ENCODE peak calls at places on chromosomes 11 and 22, in ten cellular contexts. U is stimulated activated effector memory CD8-positive, alpha-beta T cell treated with anti-CD3 and anti-CD28 coated beads, Interleukin-12 subunit alpha, Interleukin-12 subunit beta, amount 100 ng/mL, for 72 hours; I is NCI-H510A treated with DMSO at 0.1 percent for 48 hours; C is DMS 273 treated with DMSO at 0.1 percent for 48 hours; L is pulmonary artery endothelial cell; S is left lung; X is EL; Q is SIG-M5; D is ELR; A is H1. K is an unnamed sample.

GRCh38 chr11:1830500-1831223 is 4.1 kb upstream of the SYT8 start:
- DNase-seq in U (no peak), I (no peak), C (peak; percentile 7), L (no peak), S (peak; percentile 68), X (no peak), Q (no peak), D (no peak), A (no peak), K (no peak)

GRCh38 chr11:116364357-116364756 is 408.4 kb downstream of the BUD13 start:
- DNase-seq in U (no peak), I (no peak), C (no peak), L (no peak), S (no peak), X (no peak), Q (no peak), D (no peak), A (no peak), K (no peak)

GRCh38 chr22:26887456-26887855 is 230.1 kb downstream of the MIAT start:
- DNase-seq in U (no peak), I (no peak), C (no peak), L (peak; percentile 19), S (no peak), X (peak; percentile 93), Q (no peak), D (peak; percentile 74), A (no peak), K (peak; percentile 95)

GRCh38 chr11:67027943-67028542 is 5.1 kb downstream of the SYT12 start:
- DNase-seq in U (no peak), I (no peak), C (no peak), L (no peak), S (no peak), X (no peak), Q (no peak), D (no peak), A (no peak), K (peak; percentile 25)

GRCh38 chr11:86251285-86251830 is 6.8 kb downstream of the EED start:
- DNase-seq in U (no peak), I (no peak), C (no peak), L (no peak), S (no peak), X (no peak), Q (no peak), D (no peak), A (no peak), K (peak; percentile 16)

GRCh38 chr22:45997775-45998637 is 21.0 kb upstream of the WNT7B start:
- DNase-seq in U (no peak), I (no peak), C (no peak), L (no peak), S (peak; percentile 34), X (no peak), Q (no peak), D (peak; percentile 64), A (no peak), K (no peak)

GRCh38 chr11:130144129-130144528 is 15.5 kb upstream of the ST14 start:
- DNase-seq in U (no peak), I (no peak), C (no peak), L (no peak), S (no peak), X (no peak), Q (no peak), D (no peak), A (no peak), K (no peak)

GRCh38 chr11:61138940-61139339 is 22.3 kb downstream of the VPS37C start:
- DNase-seq in U (no peak), I (no peak), C (no peak), L (no peak), S (no peak), X (peak; percentile 67), Q (no peak), D (peak; percentile 62), A (no peak), K (peak; percentile 69)

GRCh38 chr11:64000026-64000739 is 13.9 kb downstream of the OTUB1 start:
- DNase-seq in U (peak; percentile 68), I (no peak), C (no peak), L (peak; percentile 22), S (peak; percentile 56), X (peak; percentile 66), Q (no peak), D (peak; percentile 73), A (no peak), K (peak; percentile 72)

GRCh38 chr11:23954317-23954716 is 542.5 kb upstream of the LUZP2 start:
- DNase-seq in U (no peak), I (no peak), C (no peak), L (no peak), S (no peak), X (no peak), Q (no peak), D (no peak), A (no peak), K (no peak)

GRCh38 chr11:587978-588380 is 11.7 kb downstream of the PHRF1 start:
- DNase-seq in U (no peak), I (no peak), C (no peak), L (peak; percentile 15), S (peak; percentile 80), X (peak; percentile 79), Q (peak; percentile 74), D (peak; percentile 76), A (no peak), K (peak; percentile 62)

GRCh38 chr11:75762885-75763284 is 5.7 kb upstream of the DGAT2 start:
- DNase-seq in U (no peak), I (no peak), C (no peak), L (no peak), S (no peak), X (no peak), Q (no peak), D (no peak), A (no peak), K (peak; percentile 30)

GRCh38 chr11:62487698-62488551 is 58.7 kb downstream of the AHNAK start:
- DNase-seq in U (no peak), I (peak; percentile 40), C (no peak), L (no peak), S (no peak), X (no peak), Q (no peak), D (no peak), A (no peak), K (no peak)

GRCh38 chr11:62680825-62681240 is 2.0 kb upstream of the UBXN1 start:
- DNase-seq in U (no peak), I (peak; percentile 71), C (peak; percentile 47), L (peak; percentile 49), S (no peak), X (peak; percentile 77), Q (no peak), D (peak; percentile 82), A (no peak), K (peak; percentile 84)

GRCh38 chr22:37063436-37064420 is 12.2 kb downstream of the KCTD17 start:
- DNase-seq in U (no peak), I (peak; percentile 56), C (no peak), L (no peak), S (no peak), X (no peak), Q (no peak), D (no peak), A (no peak), K (no peak)

GRCh38 chr11:22792497-22792896 is 37.1 kb downstream of the SVIP start:
- DNase-seq in U (no peak), I (no peak), C (no peak), L (peak; percentile 65), S (no peak), X (peak; percentile 10), Q (no peak), D (peak; percentile 94), A (no peak), K (peak; percentile 11)

GRCh38 chr11:58900479-58901420 is 38.5 kb upstream of the GLYATL1 start:
- DNase-seq in U (peak; percentile 7), I (no peak), C (no peak), L (peak; percentile 2), S (peak; percentile 58), X (peak; percentile 63), Q (no peak), D (peak; percentile 71), A (peak; percentile 95), K (peak; percentile 73)

GRCh38 chr11:3232956-3233355 is 739 bp upstream of the MRGPRE start:
- DNase-seq in U (no peak), I (no peak), C (no peak), L (no peak), S (no peak), X (no peak), Q (no peak), D (no peak), A (no peak), K (no peak)

GRCh38 chr11:132139181-132139580 is 768.8 kb downstream of the NTM start:
- DNase-seq in U (no peak), I (no peak), C (no peak), L (no peak), S (no peak), X (no peak), Q (no peak), D (no peak), A (no peak), K (no peak)

GRCh38 chr11:8544807-8545206 is 49.2 kb downstream of the STK33 start:
- DNase-seq in U (no peak), I (peak; percentile 1), C (no peak), L (no peak), S (no peak), X (no peak), Q (no peak), D (no peak), A (no peak), K (no peak)

GRCh38 chr11:70060611-70061293 is 17.4 kb upstream of the ANO1 start:
- DNase-seq in U (no peak), I (no peak), C (no peak), L (no peak), S (no peak), X (no peak), Q (no peak), D (no peak), A (no peak), K (no peak)

GRCh38 chr11:34680918-34681554 is 60.1 kb downstream of the EHF start:
- DNase-seq in U (no peak), I (no peak), C (no peak), L (peak; percentile 26), S (no peak), X (peak; percentile 77), Q (no peak), D (peak; percentile 95), A (peak; percentile 5), K (peak; percentile 58)

GRCh38 chr11:62245271-62245753 is 3.3 kb downstream of the SCGB1D2 start:
- DNase-seq in U (no peak), I (no peak), C (no peak), L (no peak), S (no peak), X (peak; percentile 23), Q (no peak), D (peak; percentile 33), A (no peak), K (peak; percentile 48)

GRCh38 chr11:105611414-105611813 is 1.5 kb downstream of the GRIA4 start:
- DNase-seq in U (no peak), I (no peak), C (no peak), L (no peak), S (no peak), X (no peak), Q (no peak), D (peak; percentile 1), A (no peak), K (no peak)

GRCh38 chr11:87726511-87726910 is 448.7 kb downstream of the RAB38 start:
- DNase-seq in U (no peak), I (no peak), C (no peak), L (no peak), S (no peak), X (peak; percentile 22), Q (no peak), D (no peak), A (no peak), K (peak; percentile 17)

GRCh38 chr11:113484223-113484622 is 9.0 kb upstream of the DRD2 start:
- DNase-seq in U (no peak), I (no peak), C (no peak), L (no peak), S (no peak), X (no peak), Q (no peak), D (no peak), A (no peak), K (no peak)

GRCh38 chr11:96311120-96311568 is 31.9 kb downstream of the MAML2 start:
- DNase-seq in U (no peak), I (no peak), C (no peak), L (peak; percentile 66), S (no peak), X (peak; percentile 86), Q (no peak), D (peak; percentile 72), A (no peak), K (peak; percentile 87)

GRCh38 chr22:38110863-38111852 is 674 bp upstream of the BAIAP2L2 start:
- DNase-seq in U (no peak), I (no peak), C (no peak), L (no peak), S (peak; percentile 36), X (no peak), Q (no peak), D (no peak), A (no peak), K (no peak)